ENCODE peak calls at places on chromosome 18, in five cellular contexts. S, P, H, X and M are unnamed samples.

GRCh38 chr18:67104700-67105284 is 411.7 kb downstream of the DSEL start:
- DNase-seq in S (peak), P (peak), H (peak), X (peak), M (no peak)

GRCh38 chr18:9330419-9330818 is 4.2 kb upstream of the TWSG1 start:
- DNase-seq in S (no peak), P (no peak), H (no peak), X (no peak), M (no peak)

GRCh38 chr18:35525795-35526475 is 28.2 kb upstream of the INO80C start:
- DNase-seq in S (no peak), P (no peak), H (no peak), X (no peak), M (no peak)

GRCh38 chr18:72114801-72115594 is 429.1 kb downstream of the CBLN2 start:
- DNase-seq in S (no peak), P (no peak), H (no peak), X (no peak), M (no peak)

GRCh38 chr18:52894801-52895200 is 554.8 kb downstream of the DCC start:
- DNase-seq in S (no peak), P (no peak), H (no peak), X (no peak), M (no peak)

GRCh38 chr18:10101293-10101701 is 187.5 kb downstream of the VAPA start:
- DNase-seq in S (no peak), P (no peak), H (no peak), X (no peak), M (no peak)

GRCh38 chr18:43590182-43590903 is 313.1 kb upstream of the SYT4 start:
- DNase-seq in S (no peak), P (no peak), H (no peak), X (no peak), M (no peak)

GRCh38 chr18:26455639-26456038 is 92.7 kb downstream of the KCTD1 start:
- DNase-seq in S (no peak), P (no peak), H (no peak), X (no peak), M (no peak)

GRCh38 chr18:80245781-80246655 is 1.3 kb downstream of the PARD6G start:
- DNase-seq in S (no peak), P (no peak), H (no peak), X (peak), M (peak)

GRCh38 chr18:32333781-32334180 is 136.9 kb downstream of the GAREM1 start:
- DNase-seq in S (no peak), P (no peak), H (no peak), X (no peak), M (no peak)

GRCh38 chr18:36296591-36297418 is 708 bp upstream of the FHOD3 start:
- DNase-seq in S (peak), P (peak), H (no peak), X (peak), M (peak)

GRCh38 chr18:43514747-43515146 is 237.5 kb upstream of the SYT4 start:
- DNase-seq in S (no peak), P (no peak), H (no peak), X (no peak), M (no peak)

GRCh38 chr18:23113576-23113975 is 21.7 kb upstream of the CABLES1 start:
- DNase-seq in S (no peak), P (no peak), H (no peak), X (no peak), M (no peak)

GRCh38 chr18:45749918-45750689 is 26.1 kb downstream of the SLC14A1 start:
- DNase-seq in S (peak), P (no peak), H (no peak), X (no peak), M (no peak)

GRCh38 chr18:32847719-32848118 is 74.9 kb upstream of the KLHL14 start:
- DNase-seq in S (no peak), P (no peak), H (no peak), X (no peak), M (no peak)

DNA sequence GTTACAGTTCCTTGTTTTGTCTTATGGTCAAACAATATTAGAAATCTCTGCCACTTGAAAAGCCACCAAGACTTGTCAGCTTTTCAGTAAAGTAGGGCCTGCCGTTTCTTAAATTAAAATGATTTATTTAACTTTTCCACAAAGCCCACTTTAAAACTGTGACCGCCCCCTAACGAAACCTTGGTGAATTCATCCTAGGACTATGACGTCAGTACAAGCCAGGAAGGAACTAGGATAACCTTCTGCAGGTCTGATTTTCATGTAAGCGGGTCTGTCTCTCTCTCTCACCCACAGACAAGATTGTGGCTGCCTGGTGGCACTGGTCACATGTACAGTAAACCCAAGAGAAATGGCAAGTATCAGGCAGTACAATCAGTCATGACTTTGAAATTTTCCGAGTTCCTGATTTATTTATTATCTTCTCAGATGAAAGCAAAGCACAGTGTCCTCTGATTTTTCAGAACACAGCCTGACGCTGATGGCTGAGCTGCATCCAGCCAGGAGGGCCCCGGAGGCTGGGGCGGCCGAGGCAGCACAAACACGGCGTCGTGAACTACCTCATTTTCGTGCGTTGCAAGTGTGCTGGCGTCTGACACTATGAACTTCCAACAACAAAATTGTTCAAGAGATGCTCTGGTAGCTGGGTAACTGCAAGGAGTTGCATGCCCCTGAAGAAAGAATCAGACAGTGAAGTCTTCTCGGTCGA is 18.9 kb downstream of the SALL3 start:
- DNase-seq in S (no peak), P (no peak), H (no peak), X (no peak), M (no peak)
- TF ChIP-seq CTCF in S (no peak), P (no peak), H (no peak), X (no peak), M (no peak)

DNA sequence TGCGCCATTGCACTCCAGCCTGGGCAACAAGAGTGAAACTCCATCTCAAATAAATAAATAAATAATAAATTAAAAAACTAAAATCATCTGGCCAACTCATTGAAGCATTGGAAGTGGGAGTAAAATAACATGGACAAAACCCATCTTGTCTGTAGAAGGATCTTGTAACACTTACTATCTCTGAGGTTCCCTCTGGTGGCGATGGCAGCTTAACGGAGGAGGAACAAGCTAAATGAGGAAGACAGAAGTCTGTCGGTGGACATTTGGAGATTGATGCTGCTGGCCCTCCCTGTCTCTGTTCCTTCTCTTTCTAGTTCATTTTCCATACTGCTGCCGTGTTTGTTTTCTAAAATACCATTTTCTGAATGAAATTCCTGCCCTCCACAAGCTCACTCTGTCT is 43.4 kb downstream of the ZCCHC2 start:
- DNase-seq in S (peak), P (no peak), H (no peak), X (peak), M (no peak)
- TF ChIP-seq CTCF in S (no peak), P (no peak), H (peak), X (no peak), M (no peak)

DNA sequence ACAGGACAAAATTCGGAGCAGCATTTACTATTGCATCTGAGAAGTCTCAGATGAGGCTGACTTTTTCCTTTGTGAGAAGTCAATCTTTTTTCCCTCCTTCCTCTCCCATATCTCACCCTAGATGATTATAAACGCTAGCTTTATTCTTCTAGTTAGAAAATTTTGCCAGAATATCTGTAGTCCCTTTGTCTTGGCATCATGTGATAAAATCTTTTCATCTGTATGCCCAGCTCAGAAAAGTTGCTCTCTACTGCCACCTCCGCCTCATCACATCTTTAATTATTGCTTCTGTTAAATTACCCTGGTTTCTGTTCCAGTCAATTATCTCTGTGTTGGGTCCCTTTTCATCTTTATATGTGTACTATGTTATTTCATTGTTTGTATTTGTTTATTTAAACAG is 210.8 kb upstream of the SLC35G4 start:
- DNase-seq in S (peak), P (no peak), H (no peak), X (no peak), M (no peak)
- TF ChIP-seq CTCF in S (peak), P (no peak), H (peak), X (peak), M (peak)

GRCh38 chr18:50356036-50356945 is 18.6 kb upstream of the SKA1 start:
- DNase-seq in S (no peak), P (peak), H (no peak), X (no peak), M (no peak)
- TF ChIP-seq CTCF in S (no peak), P (peak), H (no peak), X (no peak), M (no peak)

GRCh38 chr18:5075297-5075696 is 121.8 kb downstream of the AKAIN1 start:
- DNase-seq in S (no peak), P (no peak), H (no peak), X (no peak), M (no peak)

GRCh38 chr18:5068856-5069255 is 128.2 kb downstream of the AKAIN1 start:
- DNase-seq in S (no peak), P (no peak), H (no peak), X (no peak), M (no peak)

GRCh38 chr18:5073026-5073944 is 123.8 kb downstream of the AKAIN1 start:
- DNase-seq in S (peak), P (peak), H (no peak), X (peak), M (no peak)
- TF ChIP-seq CTCF in S (peak), P (peak), H (peak), X (peak), M (peak)

GRCh38 chr18:33873127-33873526 is 295.1 kb downstream of the ASXL3 start:
- DNase-seq in S (no peak), P (no peak), H (no peak), X (no peak), M (no peak)

GRCh38 chr18:33870059-33870458 is 292.0 kb downstream of the ASXL3 start:
- DNase-seq in S (peak), P (no peak), H (peak), X (no peak), M (no peak)

GRCh38 chr18:33875029-33875428 is 297.0 kb downstream of the ASXL3 start:
- DNase-seq in S (no peak), P (no peak), H (no peak), X (no peak), M (no peak)

GRCh38 chr18:33866386-33866785 is 288.4 kb downstream of the ASXL3 start:
- DNase-seq in S (no peak), P (no peak), H (no peak), X (no peak), M (no peak)

GRCh38 chr18:33871363-33872025 is 293.5 kb downstream of the ASXL3 start:
- DNase-seq in S (no peak), P (no peak), H (no peak), X (no peak), M (no peak)
- TF ChIP-seq CTCF in S (no peak), P (no peak), H (no peak), X (no peak), M (no peak)